ENCODE peak calls at places on chromosome 10, in ten cellular contexts. One of them, this sample, is unnamed.

GRCh38 chr10:88911121-88911520 is 31.1 kb downstream of the STAMBPL1 start:
- DNase-seq in left ventricle myocardium inferior: no peak
- DNase-seq in A549: no peak
- DNase-seq in cardiac fibroblast: no peak
- DNase-seq in AG04449: no peak
- DNase-seq in choroid plexus epithelial cell: no peak
- DNase-seq in endothelial cell: no peak
- DNase-seq in glutamatergic neuron: no peak
- DNase-seq in stomach: no peak
- DNase-seq in fibroblast of villous mesenchyme: no peak
- DNase-seq in this sample: no peak

GRCh38 chr10:8392216-8392615 is 337.7 kb downstream of the GATA3 start:
- DNase-seq in glutamatergic neuron: no peak
- DNase-seq in fibroblast of villous mesenchyme: no peak
- DNase-seq in left ventricle myocardium inferior: no peak
- DNase-seq in endothelial cell: no peak
- DNase-seq in choroid plexus epithelial cell: peak
- DNase-seq in A549: no peak
- DNase-seq in AG04449: no peak
- DNase-seq in cardiac fibroblast: peak
- DNase-seq in stomach: no peak
- DNase-seq in this sample: no peak

GRCh38 chr10:27439101-27439500 is 65.0 kb upstream of the RAB18 start:
- DNase-seq in A549: no peak
- DNase-seq in stomach: no peak
- DNase-seq in cardiac fibroblast: no peak
- DNase-seq in choroid plexus epithelial cell: no peak
- DNase-seq in AG04449: no peak
- DNase-seq in glutamatergic neuron: no peak
- DNase-seq in endothelial cell: no peak
- DNase-seq in left ventricle myocardium inferior: no peak
- DNase-seq in fibroblast of villous mesenchyme: no peak
- DNase-seq in this sample: no peak

GRCh38 chr10:58756126-58756525 is 243.5 kb downstream of the BICC1 start:
- DNase-seq in left ventricle myocardium inferior: no peak
- DNase-seq in A549: no peak
- DNase-seq in fibroblast of villous mesenchyme: peak
- DNase-seq in choroid plexus epithelial cell: peak
- DNase-seq in AG04449: no peak
- DNase-seq in stomach: no peak
- DNase-seq in endothelial cell: no peak
- DNase-seq in glutamatergic neuron: no peak
- DNase-seq in cardiac fibroblast: peak
- DNase-seq in this sample: no peak

GRCh38 chr10:77577666-77578229 is 59.9 kb downstream of the KCNMA1 start:
- DNase-seq in AG04449: no peak
- DNase-seq in endothelial cell: no peak
- DNase-seq in choroid plexus epithelial cell: no peak
- DNase-seq in stomach: no peak
- DNase-seq in cardiac fibroblast: no peak
- DNase-seq in left ventricle myocardium inferior: no peak
- DNase-seq in A549: no peak
- DNase-seq in fibroblast of villous mesenchyme: no peak
- DNase-seq in glutamatergic neuron: no peak
- DNase-seq in this sample: no peak

GRCh38 chr10:112789248-112789647 is 160.8 kb upstream of the TCF7L2 start:
- DNase-seq in choroid plexus epithelial cell: no peak
- DNase-seq in glutamatergic neuron: no peak
- DNase-seq in AG04449: no peak
- DNase-seq in A549: no peak
- DNase-seq in fibroblast of villous mesenchyme: no peak
- DNase-seq in stomach: no peak
- DNase-seq in cardiac fibroblast: peak
- DNase-seq in left ventricle myocardium inferior: no peak
- DNase-seq in endothelial cell: no peak
- DNase-seq in this sample: no peak

GRCh38 chr10:78320416-78320815 is 286.8 kb downstream of the RPS24 start:
- DNase-seq in glutamatergic neuron: no peak
- DNase-seq in choroid plexus epithelial cell: no peak
- DNase-seq in AG04449: no peak
- DNase-seq in endothelial cell: no peak
- DNase-seq in left ventricle myocardium inferior: no peak
- DNase-seq in stomach: no peak
- DNase-seq in A549: no peak
- DNase-seq in fibroblast of villous mesenchyme: no peak
- DNase-seq in cardiac fibroblast: no peak
- DNase-seq in this sample: no peak

GRCh38 chr10:131087464-131088215 is 223.9 kb downstream of the TCERG1L start:
- DNase-seq in A549: no peak
- DNase-seq in stomach: no peak
- DNase-seq in endothelial cell: no peak
- DNase-seq in left ventricle myocardium inferior: no peak
- DNase-seq in choroid plexus epithelial cell: no peak
- DNase-seq in AG04449: no peak
- DNase-seq in fibroblast of villous mesenchyme: no peak
- DNase-seq in cardiac fibroblast: no peak
- DNase-seq in glutamatergic neuron: no peak
- DNase-seq in this sample: no peak

DNA sequence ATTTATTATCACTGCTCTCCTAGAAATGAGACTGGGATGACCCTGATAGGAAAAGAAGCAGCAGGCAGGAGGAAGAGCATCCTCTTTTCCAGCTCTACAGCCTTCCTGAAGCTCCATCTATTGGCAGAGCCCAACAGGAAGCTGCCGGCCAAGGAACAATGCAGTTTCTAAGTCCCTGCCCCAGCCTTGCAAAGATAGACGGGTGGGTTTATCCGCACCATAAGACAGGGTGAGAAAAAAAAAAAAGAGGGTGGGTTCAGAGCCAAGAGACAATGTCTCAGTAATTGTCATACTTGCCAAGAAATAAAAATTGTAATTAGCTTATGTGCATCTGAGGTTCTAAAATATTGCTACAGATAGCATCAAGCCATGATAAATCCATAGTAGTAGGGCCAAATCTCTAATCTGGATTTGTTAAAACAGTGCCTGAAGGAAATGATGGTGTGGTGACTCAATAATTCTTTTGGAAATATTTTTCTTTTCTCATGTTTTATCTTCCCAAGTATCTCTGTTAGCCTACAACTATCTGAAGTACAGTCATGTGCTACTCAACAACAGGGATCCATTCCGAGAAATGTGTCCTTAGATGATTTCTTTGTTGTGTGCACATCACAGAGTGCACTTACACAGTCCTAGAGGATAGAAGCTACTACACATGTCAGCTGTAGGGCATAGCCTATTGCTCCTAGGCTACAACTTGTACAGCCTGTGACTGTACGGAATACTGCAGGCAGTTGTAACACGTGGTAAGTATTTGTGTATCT is 242.9 kb upstream of the CXCL12 start:
- DNase-seq in fibroblast of villous mesenchyme: peak
- DNase-seq in cardiac fibroblast: peak
- DNase-seq in glutamatergic neuron: no peak
- DNase-seq in A549: no peak
- DNase-seq in endothelial cell: no peak
- DNase-seq in stomach: no peak
- DNase-seq in choroid plexus epithelial cell: peak
- DNase-seq in left ventricle myocardium inferior: no peak
- DNase-seq in AG04449: peak
- DNase-seq in this sample: no peak
- TF ChIP-seq CTCF in fibroblast of villous mesenchyme: no peak
- TF ChIP-seq CTCF in cardiac fibroblast: no peak
- TF ChIP-seq CTCF in glutamatergic neuron: no peak
- TF ChIP-seq CTCF in A549: no peak
- TF ChIP-seq CTCF in endothelial cell: no peak
- TF ChIP-seq CTCF in stomach: no peak
- TF ChIP-seq CTCF in choroid plexus epithelial cell: peak
- TF ChIP-seq CTCF in left ventricle myocardium inferior: no peak
- TF ChIP-seq CTCF in AG04449: peak
- TF ChIP-seq CTCF in this sample: no peak

DNA sequence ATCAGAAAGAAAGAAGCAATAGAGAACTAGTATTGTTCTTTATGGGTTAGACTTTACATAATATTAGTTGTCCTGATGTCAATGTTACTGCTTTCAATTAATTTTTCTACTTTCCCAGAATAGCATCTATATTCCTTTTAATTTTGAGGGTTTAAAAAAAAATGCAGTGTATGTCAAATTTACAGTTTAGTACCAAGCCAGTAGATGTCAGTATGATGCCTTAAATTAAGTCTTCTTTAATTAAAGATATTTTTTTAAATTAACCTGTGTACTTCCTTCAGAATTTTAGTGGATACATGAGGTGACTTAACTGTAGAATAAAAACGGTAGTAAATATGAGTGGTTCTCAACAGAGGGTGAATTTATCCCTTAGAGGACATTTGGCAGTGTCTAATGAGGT is 35.2 kb upstream of the STOX1 start:
- DNase-seq in endothelial cell: no peak
- DNase-seq in fibroblast of villous mesenchyme: peak
- DNase-seq in A549: no peak
- DNase-seq in cardiac fibroblast: peak
- DNase-seq in left ventricle myocardium inferior: no peak
- DNase-seq in stomach: no peak
- DNase-seq in AG04449: no peak
- DNase-seq in glutamatergic neuron: no peak
- DNase-seq in choroid plexus epithelial cell: peak
- DNase-seq in this sample: no peak
- TF ChIP-seq CTCF in endothelial cell: peak
- TF ChIP-seq CTCF in fibroblast of villous mesenchyme: peak
- TF ChIP-seq CTCF in A549: peak
- TF ChIP-seq CTCF in cardiac fibroblast: no peak
- TF ChIP-seq CTCF in left ventricle myocardium inferior: peak
- TF ChIP-seq CTCF in stomach: no peak
- TF ChIP-seq CTCF in AG04449: no peak
- TF ChIP-seq CTCF in glutamatergic neuron: no peak
- TF ChIP-seq CTCF in choroid plexus epithelial cell: peak
- TF ChIP-seq CTCF in this sample: no peak

DNA sequence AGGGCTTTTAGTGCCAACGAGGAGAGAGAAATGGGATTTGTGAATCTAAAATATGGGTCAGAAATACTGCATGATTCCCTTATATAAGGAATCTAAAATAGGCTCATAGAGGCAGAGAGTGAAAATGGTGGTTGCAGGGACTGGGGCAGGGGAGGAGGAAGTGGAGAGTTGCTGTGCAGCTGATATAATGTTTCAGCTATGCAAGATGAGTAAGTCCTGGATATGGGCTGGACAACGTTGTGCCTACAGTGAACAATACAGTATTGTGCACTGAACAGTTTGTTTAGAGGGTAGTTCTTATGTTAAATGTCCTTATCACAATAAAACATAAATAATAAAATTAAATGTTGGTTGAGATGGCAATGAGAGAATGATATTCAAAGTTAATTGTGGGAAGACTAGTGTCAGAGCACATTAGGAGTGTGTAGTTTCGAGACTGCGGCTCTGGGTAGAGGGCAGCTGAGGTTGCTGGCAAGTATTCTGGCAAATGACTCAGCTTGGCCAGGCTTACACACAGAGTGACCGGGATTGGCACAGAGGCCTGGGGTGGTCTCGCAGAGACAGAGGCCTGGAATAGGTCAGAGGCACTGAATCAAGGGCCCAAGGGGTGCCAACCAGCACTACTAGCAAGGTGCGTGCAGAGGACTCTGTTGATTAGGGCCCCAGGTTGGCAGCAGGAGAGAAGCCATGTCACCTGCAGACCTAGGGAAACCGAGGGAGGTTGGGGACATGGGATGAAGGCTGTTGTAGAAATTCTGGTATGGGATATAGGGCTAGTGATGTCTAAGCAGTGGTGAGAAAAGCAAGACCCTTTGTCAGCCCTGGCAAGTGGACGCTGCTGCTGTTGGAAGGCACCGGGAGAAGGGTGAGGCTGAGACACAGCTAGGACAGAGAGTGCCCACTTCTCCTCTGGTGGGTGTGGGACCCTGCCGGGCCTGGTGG is 2.8 kb upstream of the DEPP1 start:
- DNase-seq in choroid plexus epithelial cell: peak
- DNase-seq in cardiac fibroblast: peak
- DNase-seq in left ventricle myocardium inferior: no peak
- DNase-seq in endothelial cell: no peak
- DNase-seq in A549: peak
- DNase-seq in fibroblast of villous mesenchyme: peak
- DNase-seq in AG04449: no peak
- DNase-seq in stomach: no peak
- DNase-seq in glutamatergic neuron: no peak
- DNase-seq in this sample: peak
- TF ChIP-seq CTCF in choroid plexus epithelial cell: no peak
- TF ChIP-seq CTCF in cardiac fibroblast: no peak
- TF ChIP-seq CTCF in left ventricle myocardium inferior: no peak
- TF ChIP-seq CTCF in endothelial cell: no peak
- TF ChIP-seq CTCF in A549: no peak
- TF ChIP-seq CTCF in fibroblast of villous mesenchyme: no peak
- TF ChIP-seq CTCF in AG04449: no peak
- TF ChIP-seq CTCF in stomach: no peak
- TF ChIP-seq CTCF in glutamatergic neuron: no peak
- TF ChIP-seq CTCF in this sample: no peak

GRCh38 chr10:127921075-127921750 is 14.3 kb downstream of the PTPRE start:
- DNase-seq in fibroblast of villous mesenchyme: no peak
- DNase-seq in stomach: no peak
- DNase-seq in cardiac fibroblast: no peak
- DNase-seq in AG04449: no peak
- DNase-seq in left ventricle myocardium inferior: no peak
- DNase-seq in A549: no peak
- DNase-seq in glutamatergic neuron: no peak
- DNase-seq in choroid plexus epithelial cell: no peak
- DNase-seq in endothelial cell: no peak
- DNase-seq in this sample: no peak

GRCh38 chr10:127920319-127921074 is 13.6 kb downstream of the PTPRE start:
- DNase-seq in cardiac fibroblast: no peak
- DNase-seq in A549: no peak
- DNase-seq in glutamatergic neuron: no peak
- DNase-seq in AG04449: no peak
- DNase-seq in fibroblast of villous mesenchyme: no peak
- DNase-seq in left ventricle myocardium inferior: no peak
- DNase-seq in stomach: no peak
- DNase-seq in choroid plexus epithelial cell: no peak
- DNase-seq in endothelial cell: no peak
- DNase-seq in this sample: no peak

GRCh38 chr10:127921751-127922140 is 14.8 kb downstream of the PTPRE start:
- DNase-seq in A549: no peak
- DNase-seq in cardiac fibroblast: no peak
- DNase-seq in left ventricle myocardium inferior: no peak
- DNase-seq in endothelial cell: no peak
- DNase-seq in stomach: no peak
- DNase-seq in choroid plexus epithelial cell: no peak
- DNase-seq in AG04449: no peak
- DNase-seq in fibroblast of villous mesenchyme: no peak
- DNase-seq in glutamatergic neuron: no peak
- DNase-seq in this sample: no peak

GRCh38 chr10:127918570-127918969 is 11.7 kb downstream of the PTPRE start:
- DNase-seq in stomach: no peak
- DNase-seq in AG04449: no peak
- DNase-seq in fibroblast of villous mesenchyme: no peak
- DNase-seq in cardiac fibroblast: no peak
- DNase-seq in endothelial cell: no peak
- DNase-seq in A549: no peak
- DNase-seq in glutamatergic neuron: no peak
- DNase-seq in left ventricle myocardium inferior: no peak
- DNase-seq in choroid plexus epithelial cell: no peak
- DNase-seq in this sample: no peak

DNA sequence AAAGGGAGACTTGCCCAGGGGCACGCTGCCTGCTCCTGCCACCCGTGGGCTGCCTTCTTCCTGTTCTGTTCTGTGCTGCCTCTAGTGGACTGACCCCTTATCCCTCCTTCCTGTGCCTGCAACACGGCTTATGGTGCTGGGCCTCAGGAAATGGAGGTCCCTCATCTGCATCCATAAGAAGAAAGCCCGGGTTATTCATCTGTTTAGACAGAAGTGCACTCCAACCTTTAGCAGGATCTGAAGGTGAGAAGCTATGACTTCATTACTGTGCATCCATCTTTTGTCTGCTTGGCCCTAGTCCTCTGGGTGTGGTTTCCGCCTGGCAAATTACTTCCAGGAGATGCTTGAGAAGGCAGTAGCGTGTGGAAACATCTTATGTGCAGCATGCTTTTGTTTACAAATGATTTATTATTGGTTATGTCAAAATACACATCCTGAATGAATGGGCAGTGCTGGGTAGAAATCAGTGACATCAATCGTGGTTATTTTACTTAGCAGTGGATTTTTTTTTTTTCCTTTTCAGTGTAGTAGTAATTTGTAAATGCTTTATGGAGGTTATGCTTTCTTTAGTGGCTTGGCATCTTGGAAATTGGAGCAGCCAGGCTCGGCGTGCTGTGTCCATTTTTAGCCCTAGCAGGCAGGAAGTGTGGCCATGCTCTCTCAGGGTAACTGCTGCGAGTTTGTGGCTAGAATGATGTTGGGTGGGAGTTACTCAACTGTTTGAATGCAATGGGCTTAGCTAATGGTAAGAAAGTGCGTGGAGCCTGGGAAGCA is 12.7 kb downstream of the PTPRE start:
- DNase-seq in cardiac fibroblast: peak
- DNase-seq in stomach: no peak
- DNase-seq in fibroblast of villous mesenchyme: peak
- DNase-seq in left ventricle myocardium inferior: no peak
- DNase-seq in A549: no peak
- DNase-seq in AG04449: no peak
- DNase-seq in endothelial cell: no peak
- DNase-seq in choroid plexus epithelial cell: peak
- DNase-seq in glutamatergic neuron: no peak
- DNase-seq in this sample: no peak
- TF ChIP-seq CTCF in cardiac fibroblast: peak
- TF ChIP-seq CTCF in stomach: no peak
- TF ChIP-seq CTCF in fibroblast of villous mesenchyme: peak
- TF ChIP-seq CTCF in left ventricle myocardium inferior: peak
- TF ChIP-seq CTCF in A549: no peak
- TF ChIP-seq CTCF in AG04449: no peak
- TF ChIP-seq CTCF in endothelial cell: no peak
- TF ChIP-seq CTCF in choroid plexus epithelial cell: peak
- TF ChIP-seq CTCF in glutamatergic neuron: no peak
- TF ChIP-seq CTCF in this sample: no peak

This sample was measured in Calu3.